ENCODE peak calls at places on chromosomes 2 and 18, in six cellular contexts. K is foreskin fibroblast, M is stomach, G is neural progenitor cell, T is IMR-90, A is astrocyte of the cerebellum. Z is an unnamed sample.

GRCh38 chr18:61950371-61950770 is 57.6 kb upstream of the RNF152 start:
- DNase-seq in K (no peak), M (no peak), G (no peak), T (no peak), A (no peak), Z (no peak)

GRCh38 chr18:74579704-74580103 is 18.0 kb upstream of the ZNF407 start:
- DNase-seq in K (no peak), M (no peak), G (peak; percentile 39), T (no peak), A (no peak), Z (peak; percentile 20)

GRCh38 chr18:34122724-34123334 is 101.9 kb downstream of the NOL4 start:
- DNase-seq in K (peak; percentile 71), M (peak; percentile 34), G (peak; percentile 72), T (peak; percentile 53), A (peak; percentile 55), Z (peak; percentile 68)

GRCh38 chr2:222703091-222703490 is 31.6 kb downstream of the MOGAT1 start:
- DNase-seq in K (no peak), M (no peak), G (no peak), T (no peak), A (no peak), Z (no peak)

GRCh38 chr2:174117951-174118930 is 130.1 kb downstream of the OLA1 start:
- DNase-seq in K (peak; percentile 73), M (no peak), G (no peak), T (peak; percentile 89), A (no peak), Z (peak; percentile 75)

GRCh38 chr2:200442471-200442870 is 67.4 kb downstream of the KCTD18 start:
- DNase-seq in K (peak; percentile 78), M (no peak), G (no peak), T (peak; percentile 86), A (peak; percentile 49), Z (peak; percentile 84)

GRCh38 chr2:179265082-179265575 is 497 bp upstream of the SESTD1 start:
- DNase-seq in K (peak; percentile 80), M (no peak), G (no peak), T (peak; percentile 66), A (no peak), Z (peak; percentile 55)

GRCh38 chr2:185372188-185372587 is 366.4 kb upstream of the FSIP2 start:
- DNase-seq in K (peak; percentile 0), M (no peak), G (no peak), T (no peak), A (peak; percentile 3), Z (peak; percentile 0)

GRCh38 chr2:151880586-151880985 is 52.4 kb upstream of the ARL5A start:
- DNase-seq in K (no peak), M (no peak), G (no peak), T (no peak), A (no peak), Z (no peak)

GRCh38 chr2:44102790-44103642 is 65.7 kb upstream of the PPM1B start:
- DNase-seq in K (peak; percentile 31), M (no peak), G (no peak), T (no peak), A (no peak), Z (no peak)

GRCh38 chr2:108616731-108617161 is 82.5 kb downstream of the LIMS1 start:
- DNase-seq in K (peak; percentile 75), M (peak; percentile 79), G (no peak), T (peak; percentile 55), A (no peak), Z (no peak)

GRCh38 chr2:85215074-85216050 is 82.2 kb downstream of the TCF7L1 start:
- DNase-seq in K (peak; percentile 87), M (no peak), G (peak; percentile 79), T (peak; percentile 93), A (peak; percentile 99), Z (peak; percentile 84)

GRCh38 chr2:213057977-213058376 is 93.4 kb downstream of the IKZF2 start:
- DNase-seq in K (no peak), M (no peak), G (no peak), T (no peak), A (no peak), Z (no peak)

GRCh38 chr2:208254871-208255556 is at the start of gene IDH1:
- DNase-seq in K (peak; percentile 98), M (peak; percentile 98), G (peak; percentile 98), T (peak; percentile 89), A (peak; percentile 81), Z (peak; percentile 94)

GRCh38 chr2:208253518-208254117 is 1.3 kb downstream of the IDH1 start:
- DNase-seq in K (peak; percentile 28), M (no peak), G (no peak), T (no peak), A (no peak), Z (no peak)

GRCh38 chr2:208255557-208256106 is 761 bp upstream of the IDH1 start:
- DNase-seq in K (no peak), M (no peak), G (no peak), T (no peak), A (no peak), Z (no peak)

GRCh38 chr2:208254118-208254870 is 577 bp downstream of the IDH1 start:
- DNase-seq in K (peak; percentile 91), M (peak; percentile 84), G (peak; percentile 96), T (peak; percentile 66), A (no peak), Z (peak; percentile 83)

GRCh38 chr2:208256192-208256782 is 1.4 kb upstream of the IDH1 start:
- DNase-seq in K (peak; percentile 33), M (no peak), G (peak; percentile 26), T (no peak), A (no peak), Z (peak; percentile 27)
- TF ChIP-seq CTCF in K (peak; percentile 9), M (no peak), G (peak; percentile 47), T (no peak), A (peak; percentile 14), Z (peak; percentile 33)

DNA sequence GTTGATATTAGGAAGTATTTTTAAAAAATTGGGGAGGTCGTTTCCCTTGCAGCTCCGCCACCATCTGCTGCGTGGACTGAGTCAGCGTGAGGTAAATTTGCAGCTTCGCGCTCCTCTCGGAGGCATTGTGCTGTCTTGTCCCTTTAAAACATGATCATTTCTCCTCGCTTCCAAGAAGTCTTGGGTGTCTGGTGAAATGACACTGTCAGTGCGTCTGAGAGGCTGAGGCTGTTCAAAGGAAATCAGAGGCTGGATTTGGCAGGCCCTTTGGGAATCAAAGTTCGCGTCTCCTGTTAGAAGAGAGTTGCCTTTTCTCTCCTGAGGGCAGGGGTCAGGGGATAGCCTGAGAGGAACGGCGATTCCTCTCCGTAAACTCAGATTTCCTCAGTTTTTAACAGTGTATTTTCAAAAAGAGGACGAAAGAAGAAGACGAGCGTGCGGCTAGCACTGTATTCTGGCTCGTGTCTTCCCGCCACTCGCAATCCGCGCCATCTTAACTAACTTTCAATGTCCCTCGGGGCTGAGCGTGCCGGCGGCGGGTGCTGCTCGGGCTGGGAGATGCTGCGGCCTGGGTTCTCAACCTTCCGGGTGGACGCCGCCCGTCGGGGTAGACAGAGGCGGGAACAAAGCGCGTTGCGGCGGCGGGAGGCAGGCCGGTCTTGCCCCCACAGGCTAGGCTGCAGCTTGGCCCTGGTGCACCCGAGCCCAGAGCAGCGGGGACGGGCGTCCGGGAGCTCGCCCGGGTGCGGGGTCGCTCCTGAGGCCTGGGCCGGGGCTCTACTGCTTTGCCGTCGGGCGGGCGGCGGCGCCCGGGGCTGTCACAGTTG is 11.5 kb downstream of the TBR1 start:
- DNase-seq in K (peak; percentile 44), M (no peak), G (peak; percentile 44), T (no peak), A (no peak), Z (no peak)
- H3K4me3 ChIP-seq in K (no peak overlapping the region), M (no peak overlapping the region), G (peak overlapping the region; percentile 30), T (no peak overlapping the region), A (peak overlapping the region; percentile 30), Z (no peak overlapping the region)

GRCh38 chr2:25009954-25010353 is 31.9 kb upstream of the EFR3B start:
- DNase-seq in K (no peak), M (no peak), G (no peak), T (no peak), A (no peak), Z (no peak)
- TF ChIP-seq CTCF in K (no peak), M (no peak), G (no peak), T (no peak), A (no peak), Z (no peak)

DNA sequence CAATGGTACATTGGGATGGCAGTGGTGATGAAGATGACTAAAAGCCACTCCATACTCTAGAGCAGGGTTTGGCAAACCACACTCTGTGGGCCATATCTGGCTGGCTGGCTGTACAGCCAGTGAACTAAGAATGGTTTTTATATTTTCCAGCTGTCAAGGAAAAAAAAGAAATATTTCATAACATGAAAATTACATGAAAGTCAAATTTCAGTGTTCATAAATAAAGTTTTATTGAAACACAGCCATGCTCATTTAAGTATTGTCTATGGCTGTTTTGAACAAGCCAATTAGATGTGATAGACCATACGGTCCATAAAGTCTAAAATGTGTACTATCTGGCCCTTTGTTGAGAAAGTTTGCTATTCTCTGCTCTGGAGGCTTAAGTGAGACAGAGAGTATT is 1.5 kb downstream of the TTC21B start:
- DNase-seq in K (no peak), M (no peak), G (no peak), T (no peak), A (no peak), Z (no peak)
- H3K4me3 ChIP-seq in K (peak overlapping the region; percentile 78), M (no peak overlapping the region), G (peak overlapping the region; percentile 81), T (no peak overlapping the region), A (no peak overlapping the region), Z (no peak overlapping the region)

GRCh38 chr2:18404708-18405107 is 155.7 kb downstream of the RDH14 start:
- DNase-seq in K (no peak), M (no peak), G (peak; percentile 54), T (no peak), A (no peak), Z (no peak)
- TF ChIP-seq CTCF in K (peak; percentile 27), M (no peak), G (peak; percentile 72), T (no peak), A (no peak), Z (peak; percentile 21)

DNA sequence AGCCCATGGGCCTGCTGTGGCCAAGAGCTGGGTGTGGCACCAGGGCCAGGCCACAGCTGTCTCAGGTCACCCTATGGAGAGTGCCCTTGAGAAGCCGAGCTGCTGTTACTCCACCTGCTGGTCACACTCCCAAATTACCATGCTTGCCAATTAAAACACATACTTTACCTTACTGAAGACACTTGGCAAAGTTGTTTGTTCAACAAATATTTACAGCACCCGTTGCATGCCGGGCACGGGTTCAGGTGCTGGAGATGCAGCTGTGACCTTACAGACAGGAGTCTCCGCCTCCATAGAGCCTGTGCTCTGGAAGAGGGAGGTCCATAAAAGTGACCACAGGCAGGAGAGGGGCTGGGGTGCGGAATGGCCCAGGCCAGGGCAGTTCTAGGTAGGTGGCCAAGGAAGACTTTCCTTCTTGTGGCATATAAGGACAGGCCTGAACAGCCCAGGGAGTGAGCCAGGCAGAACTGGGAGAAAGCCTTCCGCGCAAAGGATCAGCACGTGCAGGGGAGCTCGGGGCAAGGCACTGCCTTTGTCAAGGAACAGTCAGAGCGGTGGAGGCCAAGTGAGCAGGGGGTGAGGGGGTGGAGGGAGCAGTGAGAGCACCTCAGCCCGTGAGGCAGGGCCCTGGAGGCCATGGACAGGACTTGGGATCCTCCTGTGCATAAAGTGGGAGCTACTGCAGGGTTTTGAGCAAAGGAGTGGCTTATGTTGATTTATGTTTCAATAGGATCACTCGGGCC is 23.6 kb upstream of the RBM44 start:
- DNase-seq in K (peak; percentile 68), M (peak; percentile 64), G (peak; percentile 69), T (peak; percentile 50), A (peak; percentile 13), Z (peak; percentile 74)
- H3K4me3 ChIP-seq in K (no peak overlapping the region), M (no peak overlapping the region), G (no peak overlapping the region), T (no peak overlapping the region), A (no peak overlapping the region), Z (no peak overlapping the region)

GRCh38 chr2:3738454-3738853 is 35.1 kb downstream of the DCDC2C start:
- DNase-seq in K (no peak), M (no peak), G (peak; percentile 72), T (peak; percentile 54), A (no peak), Z (peak; percentile 74)
- TF ChIP-seq CTCF in K (peak; percentile 40), M (no peak), G (peak; percentile 57), T (peak; percentile 61), A (peak; percentile 34), Z (peak; percentile 74)

Z was measured in choroid plexus epithelial cell.